ENCODE peak calls at places on chromosome 2, in five cellular contexts. One of them, this sample, is unnamed.

GRCh38 chr2:525611-526010 is 151.6 kb downstream of the TMEM18 start:
- DNase-seq in LHCN-M2: no peak
- DNase-seq in M059J: no peak
- DNase-seq in Kasumi-1: no peak
- DNase-seq in nephron progenitor cell: no peak
- DNase-seq in this sample: no peak

GRCh38 chr2:584863-585823 is 92.1 kb downstream of the TMEM18 start:
- DNase-seq in LHCN-M2: no peak
- DNase-seq in M059J: peak; percentile 18
- DNase-seq in Kasumi-1: peak; percentile 78
- DNase-seq in nephron progenitor cell: no peak
- DNase-seq in this sample: no peak

GRCh38 chr2:26917135-26917836 is 53.2 kb upstream of the MAPRE3 start:
- DNase-seq in LHCN-M2: no peak
- DNase-seq in M059J: no peak
- DNase-seq in Kasumi-1: no peak
- DNase-seq in nephron progenitor cell: no peak
- DNase-seq in this sample: no peak

GRCh38 chr2:24429711-24430110 is 61.3 kb upstream of the NCOA1 start:
- DNase-seq in LHCN-M2: no peak
- DNase-seq in M059J: peak; percentile 66
- DNase-seq in Kasumi-1: no peak
- DNase-seq in nephron progenitor cell: no peak
- DNase-seq in this sample: no peak

GRCh38 chr2:180190851-180191250 is 183.8 kb upstream of the CWC22 start:
- DNase-seq in LHCN-M2: no peak
- DNase-seq in M059J: no peak
- DNase-seq in Kasumi-1: no peak
- DNase-seq in nephron progenitor cell: no peak
- DNase-seq in this sample: no peak

GRCh38 chr2:230942371-230942770 is 17.3 kb upstream of the GPR55 start:
- DNase-seq in LHCN-M2: no peak
- DNase-seq in M059J: no peak
- DNase-seq in Kasumi-1: no peak
- DNase-seq in nephron progenitor cell: no peak
- DNase-seq in this sample: peak; percentile 55

GRCh38 chr2:23760746-23761145 is 166.2 kb downstream of the ATAD2B start:
- DNase-seq in LHCN-M2: peak; percentile 57
- DNase-seq in M059J: peak; percentile 27
- DNase-seq in Kasumi-1: peak; percentile 58
- DNase-seq in nephron progenitor cell: no peak
- DNase-seq in this sample: no peak

GRCh38 chr2:202149155-202149762 is 76.2 kb downstream of the KIAA2012 start:
- DNase-seq in LHCN-M2: no peak
- DNase-seq in M059J: no peak
- DNase-seq in Kasumi-1: no peak
- DNase-seq in nephron progenitor cell: peak; percentile 41
- DNase-seq in this sample: no peak

GRCh38 chr2:104857262-104858221 is 3.6 kb downstream of the POU3F3 start:
- DNase-seq in LHCN-M2: no peak
- DNase-seq in M059J: no peak
- DNase-seq in Kasumi-1: no peak
- DNase-seq in nephron progenitor cell: peak; percentile 45
- DNase-seq in this sample: no peak

GRCh38 chr2:23135481-23136100 is 249.4 kb upstream of the KLHL29 start:
- DNase-seq in LHCN-M2: no peak
- DNase-seq in M059J: peak; percentile 1
- DNase-seq in Kasumi-1: no peak
- DNase-seq in nephron progenitor cell: peak; percentile 10
- DNase-seq in this sample: no peak

GRCh38 chr2:207711750-207712487 is 479 bp downstream of the CCNYL1 start:
- DNase-seq in LHCN-M2: peak; percentile 31
- DNase-seq in M059J: peak; percentile 55
- DNase-seq in Kasumi-1: no peak
- DNase-seq in nephron progenitor cell: no peak
- DNase-seq in this sample: peak; percentile 43

GRCh38 chr2:43041167-43041566 is 185.2 kb downstream of the ZFP36L2 start:
- DNase-seq in LHCN-M2: no peak
- DNase-seq in M059J: peak; percentile 40
- DNase-seq in Kasumi-1: no peak
- DNase-seq in nephron progenitor cell: no peak
- DNase-seq in this sample: no peak

GRCh38 chr2:54524236-54524991 is 68.3 kb downstream of the SPTBN1 start:
- DNase-seq in LHCN-M2: peak; percentile 88
- DNase-seq in M059J: peak; percentile 80
- DNase-seq in Kasumi-1: peak; percentile 41
- DNase-seq in nephron progenitor cell: no peak
- DNase-seq in this sample: no peak

GRCh38 chr2:233266481-233266880 is 15.0 kb downstream of the ATG16L1 start:
- DNase-seq in LHCN-M2: no peak
- DNase-seq in M059J: no peak
- DNase-seq in Kasumi-1: no peak
- DNase-seq in nephron progenitor cell: no peak
- DNase-seq in this sample: no peak

GRCh38 chr2:10289891-10290290 is 12.8 kb upstream of the HPCAL1 start:
- DNase-seq in LHCN-M2: peak; percentile 96
- DNase-seq in M059J: peak; percentile 96
- DNase-seq in Kasumi-1: no peak
- DNase-seq in nephron progenitor cell: no peak
- DNase-seq in this sample: no peak

GRCh38 chr2:9761547-9761946 is 81.7 kb upstream of the TAF1B start:
- DNase-seq in LHCN-M2: no peak
- DNase-seq in M059J: no peak
- DNase-seq in Kasumi-1: no peak
- DNase-seq in nephron progenitor cell: no peak
- DNase-seq in this sample: no peak

GRCh38 chr2:204019572-204020501 is 83.3 kb downstream of the ICOS start:
- DNase-seq in LHCN-M2: peak; percentile 65
- DNase-seq in M059J: peak; percentile 76
- DNase-seq in Kasumi-1: no peak
- DNase-seq in nephron progenitor cell: no peak
- DNase-seq in this sample: no peak

GRCh38 chr2:121055088-121055487 is 229.9 kb downstream of the TFCP2L1 start:
- DNase-seq in LHCN-M2: no peak
- DNase-seq in M059J: no peak
- DNase-seq in Kasumi-1: no peak
- DNase-seq in nephron progenitor cell: no peak
- DNase-seq in this sample: no peak

GRCh38 chr2:44295636-44296359 is 20.5 kb downstream of the SLC3A1 start:
- DNase-seq in LHCN-M2: no peak
- DNase-seq in M059J: no peak
- DNase-seq in Kasumi-1: no peak
- DNase-seq in nephron progenitor cell: no peak
- DNase-seq in this sample: no peak